ENCODE peak calls at places on chromosome 12, in four cellular contexts. K is astrocyte of the spinal cord, A is thoracic aorta, N is heart right ventricle. H is an unnamed sample.

GRCh38 chr12:92871121-92871520 is 58.0 kb downstream of the EEA1 start:
- DNase-seq in A (no peak), K (no peak), N (no peak), H (no peak)

GRCh38 chr12:69657376-69658137 is 41.5 kb downstream of the BEST3 start:
- DNase-seq in A (no peak), N (no peak), K (peak; percentile 12), H (peak; percentile 82)

GRCh38 chr12:75560167-75560566 is 48.8 kb upstream of the KRR1 start:
- DNase-seq in N (no peak), K (peak; percentile 75), A (no peak), H (peak; percentile 80)

GRCh38 chr12:8987589-8988205 is 1.6 kb upstream of the KLRG1 start:
- DNase-seq in K (no peak), N (no peak), A (no peak), H (no peak)

GRCh38 chr12:118055144-118055557 is 5.8 kb downstream of the WSB2 start:
- DNase-seq in K (peak; percentile 27), A (no peak), N (peak; percentile 49), H (peak; percentile 50)

GRCh38 chr12:15789215-15790171 is at the start of gene EPS8:
- DNase-seq in A (peak; percentile 72), N (peak; percentile 92), K (peak; percentile 94), H (peak; percentile 93)

GRCh38 chr12:118342115-118342514 is 30.6 kb downstream of the TAOK3 start:
- DNase-seq in K (no peak), N (no peak), A (no peak), H (no peak)

GRCh38 chr12:59115526-59115925 is 195.2 kb upstream of the LRIG3 start:
- DNase-seq in N (no peak), K (no peak), A (no peak), H (peak; percentile 11)

GRCh38 chr12:59304077-59304721 is 291.6 kb upstream of the SLC16A7 start:
- DNase-seq in K (no peak), A (no peak), N (no peak), H (no peak)

GRCh38 chr12:56321027-56321426 is 5.2 kb upstream of the CNPY2 start:
- DNase-seq in K (no peak), A (no peak), N (no peak), H (no peak)

GRCh38 chr12:123278150-123278627 is 6.5 kb upstream of the CDK2AP1 start:
- DNase-seq in A (no peak), N (no peak), K (no peak), H (no peak)

GRCh38 chr12:83473408-83474095 is 786.8 kb downstream of the TMTC2 start:
- DNase-seq in N (no peak), K (no peak), A (no peak), H (no peak)

GRCh38 chr12:4118017-4118510 is 155.5 kb upstream of the CCND2 start:
- DNase-seq in A (no peak), N (peak; percentile 51), K (peak; percentile 34), H (peak; percentile 64)

GRCh38 chr12:103647267-103647666 is 60.2 kb downstream of the STAB2 start:
- DNase-seq in K (peak; percentile 78), N (no peak), A (no peak), H (peak; percentile 85)

GRCh38 chr12:130126023-130126432 is 36.2 kb upstream of the FZD10 start:
- DNase-seq in K (no peak), A (no peak), N (peak; percentile 46), H (no peak)

GRCh38 chr12:119176267-119177055 is 2.3 kb upstream of the HSPB8 start:
- DNase-seq in K (peak; percentile 90), N (peak; percentile 94), A (peak; percentile 95), H (peak; percentile 76)

GRCh38 chr12:66647034-66647691 is 31.7 kb downstream of the GRIP1 start:
- DNase-seq in N (no peak), K (peak; percentile 98), A (no peak), H (peak; percentile 91)

GRCh38 chr12:3168223-3168770 is 91.1 kb downstream of the TSPAN9 start:
- DNase-seq in A (no peak), N (no peak), K (no peak), H (no peak)

GRCh38 chr12:53268637-53269562 is 801 bp downstream of the ESPL1 start:
- DNase-seq in A (no peak), N (no peak), K (peak; percentile 15), H (peak; percentile 12)

GRCh38 chr12:107429006-107429698 is 256.4 kb upstream of the PWP1 start:
- DNase-seq in K (no peak), N (no peak), A (no peak), H (no peak)

GRCh38 chr12:113056631-113057488 is at the start of gene DTX1:
- DNase-seq in N (peak; percentile 41), A (no peak), K (no peak), H (no peak)

GRCh38 chr12:40959041-40959440 is 229.1 kb upstream of the PDZRN4 start:
- DNase-seq in N (no peak), A (no peak), K (peak; percentile 40), H (peak; percentile 25)

GRCh38 chr12:122437656-122438121 is 15.2 kb upstream of the CLIP1 start:
- DNase-seq in N (peak; percentile 21), K (peak; percentile 70), A (peak; percentile 51), H (peak; percentile 22)

GRCh38 chr12:33438025-33438772 is 1.4 kb downstream of the SYT10 start:
- DNase-seq in N (no peak), A (no peak), K (no peak), H (no peak)

GRCh38 chr12:63319386-63319785 is 168.4 kb upstream of the AVPR1A start:
- DNase-seq in K (peak; percentile 23), A (no peak), N (no peak), H (peak; percentile 26)

GRCh38 chr12:130650131-130650530 is 66.0 kb downstream of the RIMBP2 start:
- DNase-seq in K (no peak), A (no peak), N (no peak), H (no peak)

GRCh38 chr12:64893961-64894360 is 69.5 kb downstream of the TBC1D30 start:
- DNase-seq in K (peak; percentile 70), N (no peak), A (no peak), H (peak; percentile 44)

DNA sequence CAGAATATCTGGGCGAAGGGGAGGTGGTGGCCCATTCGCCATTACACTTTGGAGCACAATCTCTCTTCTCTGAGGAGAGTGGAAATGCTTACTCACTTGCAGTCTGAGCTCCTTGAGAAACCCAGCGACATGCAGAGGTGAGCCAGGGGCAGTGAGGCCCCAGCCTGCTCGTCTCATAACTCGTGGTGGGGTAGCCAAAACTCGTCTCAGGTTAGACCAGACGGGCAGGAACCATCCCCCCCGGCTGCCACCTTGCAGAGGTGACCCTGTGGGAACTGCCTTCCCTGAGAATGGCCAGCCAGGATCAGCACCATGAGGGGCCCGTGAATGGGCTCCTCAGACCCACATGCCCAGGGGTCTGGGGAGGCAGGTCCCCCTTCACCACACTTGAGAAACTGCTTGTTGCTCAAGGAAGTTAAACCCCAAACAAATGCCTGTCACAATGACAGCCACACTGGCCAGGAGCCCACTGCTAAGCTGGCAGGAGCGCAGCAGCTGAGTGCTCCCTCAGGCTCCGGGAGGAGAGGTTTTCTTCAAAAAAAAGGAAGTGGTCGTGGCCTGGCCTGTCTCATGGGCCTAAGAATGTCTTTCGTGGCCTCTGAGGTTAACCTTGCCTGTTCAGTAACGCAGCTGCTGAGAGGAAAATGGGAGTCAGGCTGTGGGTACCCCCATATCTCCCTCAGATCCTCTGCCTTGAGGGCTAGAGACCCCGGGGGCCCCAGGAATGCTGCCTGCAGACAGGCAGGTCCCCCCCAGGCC is 9.2 kb upstream of the ALDH2 start:
- DNase-seq in K (peak; percentile 69), A (no peak), N (peak; percentile 34), H (peak; percentile 86)
- H3K4me3 ChIP-seq in K (no peak overlapping the region), A (no peak overlapping the region), N (no peak overlapping the region), H (no peak overlapping the region)

GRCh38 chr12:115481141-115481540 is 796.4 kb downstream of the MED13L start:
- DNase-seq in N (no peak), A (no peak), K (no peak), H (peak; percentile 30)
- TF ChIP-seq CTCF in N (peak; percentile 12), A (no peak), K (no peak), H (peak; percentile 39)

GRCh38 chr12:68263366-68263765 is 10.0 kb upstream of the IL22 start:
- DNase-seq in N (no peak), K (no peak), A (no peak), H (peak; percentile 74)

GRCh38 chr12:68260153-68260552 is 6.7 kb upstream of the IL22 start:
- DNase-seq in K (no peak), A (no peak), N (no peak), H (no peak)

GRCh38 chr12:68264175-68264863 is 10.9 kb upstream of the IL22 start:
- DNase-seq in A (no peak), K (no peak), N (no peak), H (peak; percentile 78)

GRCh38 chr12:68261947-68262346 is 8.5 kb upstream of the IL22 start:
- DNase-seq in N (no peak), A (no peak), K (no peak), H (no peak)

GRCh38 chr12:68259318-68259940 is 6.0 kb upstream of the IL22 start:
- DNase-seq in N (no peak), A (no peak), K (peak; percentile 91), H (peak; percentile 97)
- H3K4me3 ChIP-seq in N (no peak overlapping the region), A (no peak overlapping the region), K (no peak overlapping the region), H (no peak overlapping the region)

DNA sequence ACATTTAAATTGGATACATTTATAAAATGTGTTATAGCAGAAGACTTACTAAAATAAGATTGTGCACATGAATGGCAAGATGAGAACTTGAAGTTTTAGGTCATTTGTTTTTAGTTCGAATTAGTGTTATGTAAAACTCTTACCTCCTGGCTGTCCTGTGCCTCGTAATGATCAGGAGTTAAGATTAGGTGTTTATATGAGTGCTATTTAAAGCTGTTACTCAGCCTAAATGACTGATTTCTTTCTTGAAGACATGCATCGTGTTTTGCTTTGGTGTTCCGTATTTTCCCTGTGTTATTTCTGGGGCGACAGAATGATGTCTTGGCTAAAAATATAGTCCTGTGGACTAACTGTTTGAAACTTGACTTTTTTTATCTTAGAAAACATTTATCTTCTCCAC is 22.0 kb downstream of the SCYL2 start:
- DNase-seq in A (no peak), K (no peak), N (no peak), H (no peak)
- TF ChIP-seq CTCF in A (no peak), K (no peak), N (no peak), H (no peak)

H was measured in choroid plexus epithelial cell.